ENCODE peak calls at places on chromosomes 12 and 14, in eight cellular contexts. One of them, this sample, is unnamed.

GRCh38 chr12:75660805-75661404 is 149.5 kb upstream of the KRR1 start:
- DNase-seq in foreskin fibroblast: no peak
- DNase-seq in AG04450: no peak
- DNase-seq in A673: no peak
- DNase-seq in astrocyte of the spinal cord: peak
- DNase-seq in cardiac muscle cell: no peak
- DNase-seq in GM12864: no peak
- DNase-seq in IMR-90: peak
- DNase-seq in this sample: peak

GRCh38 chr12:58491296-58491695 is 429.0 kb downstream of the LRIG3 start:
- DNase-seq in IMR-90: peak
- DNase-seq in A673: no peak
- DNase-seq in GM12864: no peak
- DNase-seq in foreskin fibroblast: peak
- DNase-seq in AG04450: peak
- DNase-seq in cardiac muscle cell: no peak
- DNase-seq in astrocyte of the spinal cord: peak
- DNase-seq in this sample: peak

GRCh38 chr12:118850244-118850825 is 131.0 kb upstream of the SRRM4 start:
- DNase-seq in A673: peak
- DNase-seq in astrocyte of the spinal cord: no peak
- DNase-seq in AG04450: no peak
- DNase-seq in cardiac muscle cell: no peak
- DNase-seq in IMR-90: no peak
- DNase-seq in GM12864: peak
- DNase-seq in foreskin fibroblast: no peak
- DNase-seq in this sample: no peak

GRCh38 chr14:67395876-67396189 is 16.1 kb downstream of the PLEK2 start:
- DNase-seq in astrocyte of the spinal cord: no peak
- DNase-seq in GM12864: no peak
- DNase-seq in AG04450: no peak
- DNase-seq in foreskin fibroblast: no peak
- DNase-seq in IMR-90: no peak
- DNase-seq in cardiac muscle cell: no peak
- DNase-seq in A673: peak
- DNase-seq in this sample: no peak

GRCh38 chr14:37678916-37679315 is 83.5 kb downstream of the TTC6 start:
- DNase-seq in foreskin fibroblast: no peak
- DNase-seq in IMR-90: peak
- DNase-seq in A673: no peak
- DNase-seq in GM12864: no peak
- DNase-seq in cardiac muscle cell: peak
- DNase-seq in astrocyte of the spinal cord: peak
- DNase-seq in AG04450: no peak
- DNase-seq in this sample: no peak

GRCh38 chr12:105330283-105330937 is at the start of gene C12orf75:
- DNase-seq in IMR-90: peak
- DNase-seq in A673: peak
- DNase-seq in AG04450: no peak
- DNase-seq in GM12864: peak
- DNase-seq in astrocyte of the spinal cord: peak
- DNase-seq in foreskin fibroblast: peak
- DNase-seq in cardiac muscle cell: peak
- DNase-seq in this sample: peak

GRCh38 chr12:114165921-114166320 is 199.8 kb upstream of the RBM19 start:
- DNase-seq in AG04450: no peak
- DNase-seq in astrocyte of the spinal cord: no peak
- DNase-seq in A673: no peak
- DNase-seq in GM12864: no peak
- DNase-seq in foreskin fibroblast: no peak
- DNase-seq in IMR-90: no peak
- DNase-seq in cardiac muscle cell: peak
- DNase-seq in this sample: no peak

GRCh38 chr14:103502877-103503276 is 19.8 kb downstream of the CKB start:
- DNase-seq in IMR-90: no peak
- DNase-seq in A673: no peak
- DNase-seq in foreskin fibroblast: no peak
- DNase-seq in GM12864: no peak
- DNase-seq in cardiac muscle cell: no peak
- DNase-seq in astrocyte of the spinal cord: no peak
- DNase-seq in AG04450: no peak
- DNase-seq in this sample: no peak

GRCh38 chr12:12425616-12426015 is 68.7 kb downstream of the BORCS5 start:
- DNase-seq in cardiac muscle cell: peak
- DNase-seq in foreskin fibroblast: no peak
- DNase-seq in IMR-90: peak
- DNase-seq in GM12864: no peak
- DNase-seq in astrocyte of the spinal cord: peak
- DNase-seq in A673: no peak
- DNase-seq in AG04450: no peak
- DNase-seq in this sample: no peak

GRCh38 chr12:87953257-87953860 is 75.8 kb downstream of the C12orf50 start:
- DNase-seq in astrocyte of the spinal cord: peak
- DNase-seq in AG04450: peak
- DNase-seq in GM12864: no peak
- DNase-seq in cardiac muscle cell: peak
- DNase-seq in A673: peak
- DNase-seq in foreskin fibroblast: peak
- DNase-seq in IMR-90: peak
- DNase-seq in this sample: peak

GRCh38 chr12:111248221-111248620 is 120.7 kb downstream of the PHETA1 start:
- DNase-seq in astrocyte of the spinal cord: no peak
- DNase-seq in foreskin fibroblast: no peak
- DNase-seq in cardiac muscle cell: peak
- DNase-seq in IMR-90: no peak
- DNase-seq in AG04450: no peak
- DNase-seq in GM12864: no peak
- DNase-seq in A673: peak
- DNase-seq in this sample: no peak

GRCh38 chr12:5807090-5807414 is 138.0 kb downstream of the ANO2 start:
- DNase-seq in IMR-90: peak
- DNase-seq in foreskin fibroblast: no peak
- DNase-seq in astrocyte of the spinal cord: peak
- DNase-seq in cardiac muscle cell: no peak
- DNase-seq in AG04450: no peak
- DNase-seq in GM12864: no peak
- DNase-seq in A673: no peak
- DNase-seq in this sample: peak

GRCh38 chr14:104428860-104429259 is 150.7 kb upstream of the C14orf180 start:
- DNase-seq in IMR-90: no peak
- DNase-seq in foreskin fibroblast: no peak
- DNase-seq in AG04450: no peak
- DNase-seq in astrocyte of the spinal cord: no peak
- DNase-seq in GM12864: no peak
- DNase-seq in cardiac muscle cell: no peak
- DNase-seq in A673: no peak
- DNase-seq in this sample: no peak

GRCh38 chr12:110917467-110917866 is 2.9 kb downstream of the MYL2 start:
- DNase-seq in IMR-90: peak
- DNase-seq in astrocyte of the spinal cord: peak
- DNase-seq in cardiac muscle cell: peak
- DNase-seq in AG04450: no peak
- DNase-seq in GM12864: no peak
- DNase-seq in foreskin fibroblast: peak
- DNase-seq in A673: peak
- DNase-seq in this sample: peak

GRCh38 chr14:51860836-51861583 is 598 bp downstream of the GNG2 start:
- DNase-seq in IMR-90: peak
- DNase-seq in AG04450: no peak
- DNase-seq in foreskin fibroblast: no peak
- DNase-seq in A673: no peak
- DNase-seq in GM12864: no peak
- DNase-seq in cardiac muscle cell: peak
- DNase-seq in astrocyte of the spinal cord: no peak
- DNase-seq in this sample: no peak

GRCh38 chr12:109596418-109597244 is 23.0 kb downstream of the MVK start:
- DNase-seq in IMR-90: no peak
- DNase-seq in AG04450: no peak
- DNase-seq in astrocyte of the spinal cord: no peak
- DNase-seq in foreskin fibroblast: no peak
- DNase-seq in GM12864: no peak
- DNase-seq in A673: no peak
- DNase-seq in cardiac muscle cell: no peak
- DNase-seq in this sample: no peak

GRCh38 chr14:74583689-74584434 is 28.2 kb downstream of the LTBP2 start:
- DNase-seq in foreskin fibroblast: peak
- DNase-seq in GM12864: no peak
- DNase-seq in cardiac muscle cell: no peak
- DNase-seq in IMR-90: peak
- DNase-seq in astrocyte of the spinal cord: peak
- DNase-seq in A673: no peak
- DNase-seq in AG04450: peak
- DNase-seq in this sample: peak

GRCh38 chr12:3073438-3074255 is 3.5 kb upstream of the TSPAN9 start:
- DNase-seq in A673: peak
- DNase-seq in cardiac muscle cell: peak
- DNase-seq in astrocyte of the spinal cord: peak
- DNase-seq in IMR-90: peak
- DNase-seq in foreskin fibroblast: peak
- DNase-seq in AG04450: peak
- DNase-seq in GM12864: peak
- DNase-seq in this sample: peak
- TF ChIP-seq CTCF in A673: peak
- TF ChIP-seq CTCF in cardiac muscle cell: peak
- TF ChIP-seq CTCF in astrocyte of the spinal cord: peak
- TF ChIP-seq CTCF in IMR-90: peak
- TF ChIP-seq CTCF in foreskin fibroblast: peak
- TF ChIP-seq CTCF in AG04450: peak
- TF ChIP-seq CTCF in GM12864: peak
- TF ChIP-seq CTCF in this sample: peak

DNA sequence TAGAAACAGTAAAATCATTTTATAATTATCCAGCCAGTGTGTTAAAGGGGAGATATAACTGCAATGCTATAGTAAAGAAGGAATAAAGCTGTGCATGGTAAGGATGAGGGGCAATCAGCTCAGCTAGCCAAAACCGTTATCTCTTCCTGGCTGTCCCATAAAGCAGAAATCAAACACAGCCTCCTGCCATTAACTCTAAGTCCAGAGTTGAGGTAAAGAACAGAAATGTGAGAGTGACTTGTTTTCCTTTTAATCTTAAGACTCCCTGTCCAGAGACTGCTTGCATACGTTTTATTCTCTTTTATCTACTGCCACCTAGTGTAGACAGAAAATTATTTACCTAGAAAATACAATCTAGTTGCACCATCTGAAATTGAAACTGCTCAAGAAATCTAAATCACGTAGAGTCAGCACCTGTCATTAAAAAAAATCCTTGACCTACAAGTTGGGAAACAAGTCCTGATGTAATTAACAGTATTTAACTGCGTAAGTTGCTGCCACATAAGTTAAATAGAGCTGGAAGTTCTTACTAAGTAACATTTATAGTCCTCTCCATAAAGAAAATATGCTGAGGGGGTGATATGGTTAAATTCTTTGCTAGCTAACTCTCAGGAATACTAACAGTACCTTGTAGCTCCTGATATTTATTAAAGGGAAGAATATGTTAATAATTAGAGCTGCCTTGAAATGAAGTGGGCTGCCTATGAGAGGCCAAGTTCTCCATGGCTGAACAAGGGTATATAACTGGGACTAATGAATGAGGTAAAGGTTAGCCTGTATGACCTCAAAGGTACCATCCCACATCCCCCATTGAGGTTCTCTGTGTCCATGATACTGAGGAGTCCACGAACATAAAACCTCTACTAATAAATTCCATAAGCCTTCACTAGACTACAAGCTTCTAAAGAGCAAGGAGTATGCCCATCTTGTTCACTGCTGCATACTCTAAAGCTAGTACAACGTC is 62.7 kb downstream of the GALNT4 start:
- DNase-seq in IMR-90: peak
- DNase-seq in GM12864: no peak
- DNase-seq in cardiac muscle cell: peak
- DNase-seq in foreskin fibroblast: no peak
- DNase-seq in AG04450: peak
- DNase-seq in astrocyte of the spinal cord: peak
- DNase-seq in A673: peak
- DNase-seq in this sample: peak
- H3K4me3 ChIP-seq in IMR-90: peak
- H3K4me3 ChIP-seq in GM12864: no peak
- H3K4me3 ChIP-seq in cardiac muscle cell: no peak
- H3K4me3 ChIP-seq in foreskin fibroblast: peak
- H3K4me3 ChIP-seq in AG04450: no peak
- H3K4me3 ChIP-seq in astrocyte of the spinal cord: no peak
- H3K4me3 ChIP-seq in A673: peak
- H3K4me3 ChIP-seq in this sample: no peak

DNA sequence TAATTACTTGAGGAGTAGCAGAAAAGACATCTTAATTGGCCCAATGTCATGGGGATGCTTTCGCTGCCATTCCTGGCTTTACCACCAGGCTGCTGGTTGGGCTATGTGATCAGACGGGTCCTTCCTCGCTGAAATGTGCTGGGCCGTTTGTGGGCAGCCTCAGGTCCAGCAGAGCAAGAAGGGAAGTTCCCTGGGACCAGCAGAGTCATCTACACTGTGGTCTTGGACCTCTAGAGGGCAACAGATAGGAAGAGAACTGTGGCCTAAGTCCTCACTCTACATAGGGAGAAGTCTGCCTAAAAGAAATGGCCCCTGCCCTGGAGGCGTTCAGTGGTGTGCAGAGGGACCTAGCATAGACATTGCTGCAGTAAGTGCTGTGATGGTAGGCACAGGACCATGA is 10.9 kb downstream of the EVL start:
- DNase-seq in astrocyte of the spinal cord: no peak
- DNase-seq in foreskin fibroblast: peak
- DNase-seq in cardiac muscle cell: peak
- DNase-seq in AG04450: no peak
- DNase-seq in GM12864: no peak
- DNase-seq in IMR-90: peak
- DNase-seq in A673: peak
- DNase-seq in this sample: no peak
- TF ChIP-seq CTCF in astrocyte of the spinal cord: peak
- TF ChIP-seq CTCF in foreskin fibroblast: peak
- TF ChIP-seq CTCF in cardiac muscle cell: peak
- TF ChIP-seq CTCF in AG04450: peak
- TF ChIP-seq CTCF in GM12864: peak
- TF ChIP-seq CTCF in IMR-90: peak
- TF ChIP-seq CTCF in A673: peak
- TF ChIP-seq CTCF in this sample: peak

DNA sequence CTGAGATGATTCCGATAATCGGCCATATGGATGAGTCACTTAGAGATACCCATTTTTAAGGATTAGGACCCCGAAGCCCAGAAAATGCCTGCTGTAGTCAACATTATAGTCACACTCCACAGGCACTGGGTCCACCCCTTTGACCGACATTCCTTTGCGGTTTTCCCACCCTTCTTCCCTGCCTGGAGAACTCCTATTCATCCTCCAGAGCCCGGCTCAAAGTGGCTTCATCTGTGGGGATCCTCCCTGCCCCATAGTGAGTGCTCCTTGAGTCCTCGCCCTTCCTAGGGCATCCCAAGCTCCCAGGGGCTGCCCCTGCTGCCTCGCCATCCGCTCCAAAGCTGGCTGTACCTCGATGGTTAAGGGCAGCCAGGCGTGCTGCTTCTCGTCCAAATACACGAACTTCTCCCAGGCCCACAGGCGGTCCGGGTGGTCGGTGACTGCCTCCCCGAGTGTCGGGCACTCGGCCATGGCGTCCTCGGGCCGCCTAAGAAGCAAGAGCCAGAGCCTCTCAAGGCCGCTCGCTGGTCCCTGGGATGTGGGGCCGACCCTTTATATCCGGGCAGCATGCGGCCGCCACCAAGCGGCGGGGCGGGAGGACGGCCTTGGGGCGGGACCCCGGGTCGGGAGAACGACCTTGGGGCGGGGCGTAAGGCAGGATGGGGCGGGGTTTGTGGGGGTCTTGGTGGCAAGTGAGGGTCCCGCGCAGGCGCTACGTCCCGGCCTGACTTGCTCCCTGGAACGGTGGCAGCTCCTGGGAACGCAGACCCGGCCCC is at the start of gene TCL1A:
- DNase-seq in A673: no peak
- DNase-seq in IMR-90: no peak
- DNase-seq in GM12864: no peak
- DNase-seq in cardiac muscle cell: no peak
- DNase-seq in astrocyte of the spinal cord: no peak
- DNase-seq in foreskin fibroblast: no peak
- DNase-seq in AG04450: no peak
- DNase-seq in this sample: no peak
- H3K4me3 ChIP-seq in A673: no peak
- H3K4me3 ChIP-seq in IMR-90: no peak
- H3K4me3 ChIP-seq in GM12864: peak
- H3K4me3 ChIP-seq in cardiac muscle cell: no peak
- H3K4me3 ChIP-seq in astrocyte of the spinal cord: no peak
- H3K4me3 ChIP-seq in foreskin fibroblast: no peak
- H3K4me3 ChIP-seq in AG04450: no peak
- H3K4me3 ChIP-seq in this sample: no peak